ENCODE peak calls at places on chromosome 20, in nine cellular contexts. One of them, this sample, is unnamed.

GRCh38 chr20:62159835-62160234 is 16.3 kb downstream of the SS18L1 start:
- DNase-seq in BE2C: no peak
- DNase-seq in iris pigment epithelial cell: peak
- DNase-seq in H4: peak
- DNase-seq in LNCaP clone FGC: no peak
- DNase-seq in EL: peak
- DNase-seq in effector CD8-positive, alpha-beta T cell: no peak
- DNase-seq in NCI-H2171 treated with DMSO at 0.1 percent for 48 hours: no peak
- DNase-seq in kidney tubule cell: peak
- DNase-seq in this sample: no peak

GRCh38 chr20:37243937-37244571 is 17.6 kb downstream of the GHRH start:
- DNase-seq in NCI-H2171 treated with DMSO at 0.1 percent for 48 hours: no peak
- DNase-seq in effector CD8-positive, alpha-beta T cell: no peak
- DNase-seq in BE2C: peak
- DNase-seq in EL: peak
- DNase-seq in kidney tubule cell: no peak
- DNase-seq in H4: no peak
- DNase-seq in iris pigment epithelial cell: no peak
- DNase-seq in LNCaP clone FGC: no peak
- DNase-seq in this sample: no peak

GRCh38 chr20:48605364-48606116 is 222.3 kb downstream of the PREX1 start:
- DNase-seq in EL: no peak
- DNase-seq in effector CD8-positive, alpha-beta T cell: no peak
- DNase-seq in iris pigment epithelial cell: no peak
- DNase-seq in H4: no peak
- DNase-seq in BE2C: no peak
- DNase-seq in kidney tubule cell: no peak
- DNase-seq in LNCaP clone FGC: no peak
- DNase-seq in NCI-H2171 treated with DMSO at 0.1 percent for 48 hours: no peak
- DNase-seq in this sample: no peak

GRCh38 chr20:23643665-23644064 is 5.9 kb upstream of the CST3 start:
- DNase-seq in NCI-H2171 treated with DMSO at 0.1 percent for 48 hours: no peak
- DNase-seq in kidney tubule cell: no peak
- DNase-seq in H4: no peak
- DNase-seq in EL: no peak
- DNase-seq in LNCaP clone FGC: no peak
- DNase-seq in iris pigment epithelial cell: no peak
- DNase-seq in effector CD8-positive, alpha-beta T cell: no peak
- DNase-seq in BE2C: no peak
- DNase-seq in this sample: no peak

GRCh38 chr20:23327617-23328333 is 22.8 kb upstream of the NXT1 start:
- DNase-seq in effector CD8-positive, alpha-beta T cell: no peak
- DNase-seq in kidney tubule cell: no peak
- DNase-seq in NCI-H2171 treated with DMSO at 0.1 percent for 48 hours: no peak
- DNase-seq in LNCaP clone FGC: no peak
- DNase-seq in iris pigment epithelial cell: no peak
- DNase-seq in BE2C: no peak
- DNase-seq in H4: no peak
- DNase-seq in EL: no peak
- DNase-seq in this sample: no peak

GRCh38 chr20:63978319-63979220 is 872 bp downstream of the SAMD10 start:
- DNase-seq in NCI-H2171 treated with DMSO at 0.1 percent for 48 hours: no peak
- DNase-seq in BE2C: peak
- DNase-seq in kidney tubule cell: peak
- DNase-seq in EL: peak
- DNase-seq in H4: no peak
- DNase-seq in LNCaP clone FGC: no peak
- DNase-seq in iris pigment epithelial cell: peak
- DNase-seq in effector CD8-positive, alpha-beta T cell: no peak
- DNase-seq in this sample: no peak

GRCh38 chr20:32040142-32040953 is 11.7 kb upstream of the HCK start:
- DNase-seq in EL: no peak
- DNase-seq in NCI-H2171 treated with DMSO at 0.1 percent for 48 hours: no peak
- DNase-seq in effector CD8-positive, alpha-beta T cell: no peak
- DNase-seq in kidney tubule cell: no peak
- DNase-seq in iris pigment epithelial cell: no peak
- DNase-seq in LNCaP clone FGC: peak
- DNase-seq in BE2C: no peak
- DNase-seq in H4: no peak
- DNase-seq in this sample: no peak

GRCh38 chr20:63280929-63281545 is 8.4 kb downstream of the ARFGAP1 start:
- DNase-seq in H4: no peak
- DNase-seq in iris pigment epithelial cell: no peak
- DNase-seq in kidney tubule cell: no peak
- DNase-seq in LNCaP clone FGC: no peak
- DNase-seq in EL: no peak
- DNase-seq in BE2C: peak
- DNase-seq in NCI-H2171 treated with DMSO at 0.1 percent for 48 hours: no peak
- DNase-seq in effector CD8-positive, alpha-beta T cell: no peak
- DNase-seq in this sample: no peak

GRCh38 chr20:4613184-4613583 is 108.5 kb upstream of the PRND start:
- DNase-seq in BE2C: no peak
- DNase-seq in iris pigment epithelial cell: no peak
- DNase-seq in effector CD8-positive, alpha-beta T cell: no peak
- DNase-seq in H4: no peak
- DNase-seq in EL: peak
- DNase-seq in kidney tubule cell: no peak
- DNase-seq in LNCaP clone FGC: no peak
- DNase-seq in NCI-H2171 treated with DMSO at 0.1 percent for 48 hours: no peak
- DNase-seq in this sample: no peak

GRCh38 chr20:58542411-58543095 is 27.4 kb upstream of the APCDD1L start:
- DNase-seq in kidney tubule cell: peak
- DNase-seq in iris pigment epithelial cell: no peak
- DNase-seq in effector CD8-positive, alpha-beta T cell: no peak
- DNase-seq in BE2C: no peak
- DNase-seq in LNCaP clone FGC: no peak
- DNase-seq in H4: peak
- DNase-seq in EL: peak
- DNase-seq in NCI-H2171 treated with DMSO at 0.1 percent for 48 hours: no peak
- DNase-seq in this sample: no peak

GRCh38 chr20:61697666-61698597 is 367.7 kb downstream of the TAF4 start:
- DNase-seq in BE2C: no peak
- DNase-seq in NCI-H2171 treated with DMSO at 0.1 percent for 48 hours: no peak
- DNase-seq in EL: no peak
- DNase-seq in kidney tubule cell: no peak
- DNase-seq in LNCaP clone FGC: no peak
- DNase-seq in H4: no peak
- DNase-seq in effector CD8-positive, alpha-beta T cell: no peak
- DNase-seq in iris pigment epithelial cell: no peak
- DNase-seq in this sample: no peak

GRCh38 chr20:60246751-60247150 is 288.5 kb downstream of the CDH26 start:
- DNase-seq in NCI-H2171 treated with DMSO at 0.1 percent for 48 hours: no peak
- DNase-seq in H4: no peak
- DNase-seq in LNCaP clone FGC: no peak
- DNase-seq in effector CD8-positive, alpha-beta T cell: no peak
- DNase-seq in iris pigment epithelial cell: no peak
- DNase-seq in kidney tubule cell: no peak
- DNase-seq in EL: no peak
- DNase-seq in BE2C: no peak
- DNase-seq in this sample: no peak

GRCh38 chr20:36128463-36129176 is 25.9 kb upstream of the EPB41L1 start:
- DNase-seq in EL: peak
- DNase-seq in iris pigment epithelial cell: peak
- DNase-seq in LNCaP clone FGC: no peak
- DNase-seq in H4: no peak
- DNase-seq in BE2C: no peak
- DNase-seq in effector CD8-positive, alpha-beta T cell: no peak
- DNase-seq in NCI-H2171 treated with DMSO at 0.1 percent for 48 hours: no peak
- DNase-seq in kidney tubule cell: peak
- DNase-seq in this sample: peak

GRCh38 chr20:14622796-14623195 is 285.4 kb upstream of the FLRT3 start:
- DNase-seq in EL: peak
- DNase-seq in BE2C: peak
- DNase-seq in LNCaP clone FGC: no peak
- DNase-seq in NCI-H2171 treated with DMSO at 0.1 percent for 48 hours: no peak
- DNase-seq in iris pigment epithelial cell: peak
- DNase-seq in H4: peak
- DNase-seq in kidney tubule cell: peak
- DNase-seq in effector CD8-positive, alpha-beta T cell: no peak
- DNase-seq in this sample: peak

GRCh38 chr20:50390685-50391443 is 119.3 kb upstream of the PTPN1 start:
- DNase-seq in H4: no peak
- DNase-seq in LNCaP clone FGC: no peak
- DNase-seq in EL: no peak
- DNase-seq in BE2C: no peak
- DNase-seq in NCI-H2171 treated with DMSO at 0.1 percent for 48 hours: no peak
- DNase-seq in effector CD8-positive, alpha-beta T cell: no peak
- DNase-seq in iris pigment epithelial cell: no peak
- DNase-seq in kidney tubule cell: no peak
- DNase-seq in this sample: no peak

GRCh38 chr20:44485830-44486198 is 10.1 kb downstream of the TTPAL start:
- DNase-seq in iris pigment epithelial cell: no peak
- DNase-seq in BE2C: no peak
- DNase-seq in NCI-H2171 treated with DMSO at 0.1 percent for 48 hours: no peak
- DNase-seq in H4: no peak
- DNase-seq in EL: no peak
- DNase-seq in LNCaP clone FGC: no peak
- DNase-seq in effector CD8-positive, alpha-beta T cell: no peak
- DNase-seq in kidney tubule cell: no peak
- DNase-seq in this sample: no peak

GRCh38 chr20:62352402-62353288 is 14.5 kb downstream of the LAMA5 start:
- DNase-seq in EL: no peak
- DNase-seq in effector CD8-positive, alpha-beta T cell: no peak
- DNase-seq in BE2C: peak
- DNase-seq in iris pigment epithelial cell: no peak
- DNase-seq in NCI-H2171 treated with DMSO at 0.1 percent for 48 hours: no peak
- DNase-seq in H4: peak
- DNase-seq in kidney tubule cell: peak
- DNase-seq in LNCaP clone FGC: peak
- DNase-seq in this sample: no peak

GRCh38 chr20:17083738-17084137 is 143.1 kb upstream of the PCSK2 start:
- DNase-seq in kidney tubule cell: no peak
- DNase-seq in iris pigment epithelial cell: no peak
- DNase-seq in EL: no peak
- DNase-seq in LNCaP clone FGC: no peak
- DNase-seq in NCI-H2171 treated with DMSO at 0.1 percent for 48 hours: no peak
- DNase-seq in H4: no peak
- DNase-seq in BE2C: no peak
- DNase-seq in effector CD8-positive, alpha-beta T cell: no peak
- DNase-seq in this sample: no peak

GRCh38 chr20:13396036-13396435 is 175.0 kb downstream of the ISM1 start:
- DNase-seq in LNCaP clone FGC: no peak
- DNase-seq in NCI-H2171 treated with DMSO at 0.1 percent for 48 hours: no peak
- DNase-seq in iris pigment epithelial cell: peak
- DNase-seq in effector CD8-positive, alpha-beta T cell: no peak
- DNase-seq in kidney tubule cell: no peak
- DNase-seq in H4: no peak
- DNase-seq in BE2C: no peak
- DNase-seq in EL: peak
- DNase-seq in this sample: no peak

GRCh38 chr20:17648782-17649730 is 33.0 kb downstream of the RRBP1 start:
- DNase-seq in BE2C: no peak
- DNase-seq in kidney tubule cell: peak
- DNase-seq in effector CD8-positive, alpha-beta T cell: peak
- DNase-seq in iris pigment epithelial cell: no peak
- DNase-seq in NCI-H2171 treated with DMSO at 0.1 percent for 48 hours: peak
- DNase-seq in LNCaP clone FGC: no peak
- DNase-seq in EL: no peak
- DNase-seq in H4: no peak
- DNase-seq in this sample: no peak

GRCh38 chr20:45345104-45345936 is 2.9 kb downstream of the SDC4 start:
- DNase-seq in H4: no peak
- DNase-seq in LNCaP clone FGC: peak
- DNase-seq in BE2C: no peak
- DNase-seq in NCI-H2171 treated with DMSO at 0.1 percent for 48 hours: no peak
- DNase-seq in kidney tubule cell: no peak
- DNase-seq in iris pigment epithelial cell: no peak
- DNase-seq in EL: no peak
- DNase-seq in effector CD8-positive, alpha-beta T cell: no peak
- DNase-seq in this sample: no peak

GRCh38 chr20:36334281-36335075 is 28.3 kb downstream of the DLGAP4 start:
- DNase-seq in kidney tubule cell: no peak
- DNase-seq in NCI-H2171 treated with DMSO at 0.1 percent for 48 hours: no peak
- DNase-seq in iris pigment epithelial cell: no peak
- DNase-seq in BE2C: no peak
- DNase-seq in H4: no peak
- DNase-seq in LNCaP clone FGC: no peak
- DNase-seq in effector CD8-positive, alpha-beta T cell: no peak
- DNase-seq in EL: no peak
- DNase-seq in this sample: no peak

GRCh38 chr20:38932457-38933120 is 6.4 kb downstream of the FAM83D start:
- DNase-seq in LNCaP clone FGC: no peak
- DNase-seq in H4: no peak
- DNase-seq in kidney tubule cell: no peak
- DNase-seq in effector CD8-positive, alpha-beta T cell: no peak
- DNase-seq in EL: peak
- DNase-seq in BE2C: no peak
- DNase-seq in NCI-H2171 treated with DMSO at 0.1 percent for 48 hours: no peak
- DNase-seq in iris pigment epithelial cell: peak
- DNase-seq in this sample: peak

GRCh38 chr20:58669287-58670006 is 18.4 kb downstream of the STX16 start:
- DNase-seq in NCI-H2171 treated with DMSO at 0.1 percent for 48 hours: no peak
- DNase-seq in EL: no peak
- DNase-seq in LNCaP clone FGC: no peak
- DNase-seq in effector CD8-positive, alpha-beta T cell: no peak
- DNase-seq in H4: no peak
- DNase-seq in iris pigment epithelial cell: no peak
- DNase-seq in BE2C: no peak
- DNase-seq in kidney tubule cell: no peak
- DNase-seq in this sample: no peak

GRCh38 chr20:8431538-8432434 is 299.7 kb downstream of the PLCB1 start:
- DNase-seq in NCI-H2171 treated with DMSO at 0.1 percent for 48 hours: peak
- DNase-seq in effector CD8-positive, alpha-beta T cell: no peak
- DNase-seq in BE2C: peak
- DNase-seq in H4: peak
- DNase-seq in LNCaP clone FGC: no peak
- DNase-seq in iris pigment epithelial cell: no peak
- DNase-seq in EL: no peak
- DNase-seq in kidney tubule cell: peak
- DNase-seq in this sample: no peak

GRCh38 chr20:19976595-19977372 is 40.4 kb upstream of the NAA20 start:
- DNase-seq in LNCaP clone FGC: no peak
- DNase-seq in H4: peak
- DNase-seq in EL: peak
- DNase-seq in effector CD8-positive, alpha-beta T cell: no peak
- DNase-seq in iris pigment epithelial cell: peak
- DNase-seq in BE2C: no peak
- DNase-seq in NCI-H2171 treated with DMSO at 0.1 percent for 48 hours: no peak
- DNase-seq in kidney tubule cell: peak
- DNase-seq in this sample: peak

GRCh38 chr20:9838378-9839295 is at the start of gene PAK5:
- DNase-seq in BE2C: peak
- DNase-seq in LNCaP clone FGC: peak
- DNase-seq in kidney tubule cell: peak
- DNase-seq in effector CD8-positive, alpha-beta T cell: no peak
- DNase-seq in iris pigment epithelial cell: peak
- DNase-seq in EL: peak
- DNase-seq in H4: peak
- DNase-seq in NCI-H2171 treated with DMSO at 0.1 percent for 48 hours: peak
- DNase-seq in this sample: peak